ENCODE peak calls at places on chromosomes 11 and 22, in four cellular contexts. A, N, J and Y are unnamed samples.

GRCh38 chr11:910589-911030 is at the start of gene CHID1:
- DNase-seq in J (peak; percentile 88), N (peak; percentile 81), A (peak; percentile 97), Y (peak; percentile 96)

GRCh38 chr22:45208993-45209838 is 31.5 kb downstream of the KIAA0930 start:
- DNase-seq in A (peak; percentile 75), J (no peak), N (peak; percentile 23), Y (peak; percentile 24)

GRCh38 chr11:87266751-87267150 is 229.0 kb downstream of the TMEM135 start:
- DNase-seq in A (no peak), J (no peak), N (no peak), Y (no peak)

GRCh38 chr11:111909378-111909777 is 2.2 kb downstream of the CRYAB start:
- DNase-seq in N (no peak), A (no peak), J (no peak), Y (no peak)

GRCh38 chr22:30861688-30862552 is 106.7 kb downstream of the MORC2 start:
- DNase-seq in A (peak; percentile 1), J (no peak), N (no peak), Y (no peak)

GRCh38 chr22:26592368-26593015 is 2.6 kb upstream of the TPST2 start:
- DNase-seq in A (no peak), J (no peak), N (no peak), Y (no peak)

GRCh38 chr11:46200537-46201281 is 76.8 kb upstream of the CREB3L1 start:
- DNase-seq in J (no peak), A (no peak), N (no peak), Y (no peak)

GRCh38 chr11:78000193-78000592 is 5.7 kb upstream of the INTS4 start:
- DNase-seq in J (no peak), N (peak; percentile 74), A (peak; percentile 62), Y (peak; percentile 80)

GRCh38 chr11:116641561-116642045 is 131.2 kb downstream of the BUD13 start:
- DNase-seq in N (peak; percentile 29), A (peak; percentile 42), J (peak; percentile 30), Y (peak; percentile 88)

GRCh38 chr11:45470151-45471001 is 184.2 kb upstream of the SYT13 start:
- DNase-seq in J (peak; percentile 27), N (no peak), A (no peak), Y (no peak)

GRCh38 chr11:67666676-67667489 is 7.5 kb downstream of the ALDH3B2 start:
- DNase-seq in N (no peak), J (no peak), A (no peak), Y (no peak)

GRCh38 chr11:129230006-129230405 is 37.9 kb upstream of the ARHGAP32 start:
- DNase-seq in A (no peak), N (peak; percentile 12), J (no peak), Y (no peak)

GRCh38 chr11:18731949-18732821 is 6.2 kb upstream of the IGSF22 start:
- DNase-seq in J (peak; percentile 55), A (peak; percentile 68), N (peak; percentile 60), Y (peak; percentile 60)

GRCh38 chr11:22617868-22618267 is 7.8 kb downstream of the FANCF start:
- DNase-seq in A (no peak), N (no peak), J (no peak), Y (no peak)

GRCh38 chr11:47980093-47980906 is at the start of gene PTPRJ:
- DNase-seq in A (peak; percentile 89), N (peak; percentile 32), J (peak; percentile 50), Y (peak; percentile 68)

GRCh38 chr22:48889887-48890692 is 937.6 kb downstream of the BRD1 start:
- DNase-seq in J (peak; percentile 4), A (no peak), N (no peak), Y (no peak)

GRCh38 chr22:21832291-21833290 is 34.9 kb downstream of the MAPK1 start:
- DNase-seq in J (no peak), N (no peak), A (no peak), Y (no peak)

GRCh38 chr22:46366801-46367706 is 31.5 kb downstream of the TRMU start:
- DNase-seq in J (no peak), A (no peak), N (no peak), Y (no peak)

GRCh38 chr22:45942787-45943493 is 34.0 kb downstream of the WNT7B start:
- DNase-seq in J (no peak), N (no peak), A (no peak), Y (no peak)

GRCh38 chr11:83521647-83522596 is 235.8 kb upstream of the CCDC90B start:
- DNase-seq in N (no peak), J (no peak), A (no peak), Y (peak; percentile 58)

GRCh38 chr11:877565-877964 is 33.0 kb downstream of the CHID1 start:
- DNase-seq in J (no peak), A (peak; percentile 74), N (no peak), Y (no peak)

GRCh38 chr22:37303821-37304274 is 21.5 kb downstream of the CYTH4 start:
- DNase-seq in A (peak; percentile 43), J (no peak), N (peak; percentile 78), Y (no peak)

GRCh38 chr22:27554106-27554814 is 247.3 kb downstream of the MN1 start:
- DNase-seq in N (peak; percentile 10), J (no peak), A (no peak), Y (no peak)

GRCh38 chr11:34165786-34166557 is 60.5 kb downstream of the NAT10 start:
- DNase-seq in N (no peak), A (peak; percentile 49), J (no peak), Y (peak; percentile 66)

GRCh38 chr22:41731609-41732008 is 32.3 kb downstream of the MEI1 start:
- DNase-seq in J (no peak), A (no peak), N (no peak), Y (no peak)

DNA sequence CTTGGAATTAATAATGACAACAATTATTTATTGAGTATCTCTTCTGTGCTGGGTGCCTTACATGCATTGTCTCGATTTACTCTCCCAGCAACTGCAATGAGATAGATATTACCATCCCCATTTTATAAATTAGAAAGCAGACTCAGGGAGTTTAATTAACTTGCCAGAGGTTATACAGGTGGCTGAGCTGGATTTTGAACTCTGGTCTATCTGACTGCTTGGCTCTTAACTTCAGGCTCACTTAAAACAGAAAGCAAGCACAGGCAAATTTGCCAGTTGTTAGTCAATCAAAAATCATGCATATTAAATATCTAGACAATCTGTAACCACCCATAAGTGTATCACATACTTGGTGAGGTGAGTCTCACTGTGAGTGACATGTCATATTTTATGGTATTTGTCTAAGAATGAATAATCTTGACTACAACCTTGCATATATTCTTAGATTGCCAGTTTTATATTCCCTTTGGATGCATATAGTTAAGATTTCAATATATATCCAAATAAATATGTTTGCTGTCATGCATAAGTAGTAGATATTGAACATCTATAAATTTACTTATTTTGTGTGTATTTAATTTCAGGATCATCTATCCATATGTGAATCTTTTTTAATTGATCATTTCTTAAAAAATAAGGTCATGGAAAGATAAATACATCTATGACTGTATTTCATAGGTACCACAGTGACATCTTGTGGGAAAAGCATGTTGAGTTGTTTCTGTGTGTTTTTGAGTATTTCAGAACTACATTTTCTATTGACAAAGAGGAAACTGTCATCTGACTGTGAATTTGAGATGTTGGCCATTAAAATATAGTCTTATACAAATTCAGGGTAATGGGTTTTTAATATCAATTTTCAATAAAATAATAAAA is 112.0 kb upstream of the ARHGAP42 start:
- DNase-seq in J (no peak), A (no peak), N (peak; percentile 59), Y (no peak)
- TF ChIP-seq CTCF in J (peak; percentile 61), A (no peak), N (peak; percentile 13), Y (peak; percentile 59)

DNA sequence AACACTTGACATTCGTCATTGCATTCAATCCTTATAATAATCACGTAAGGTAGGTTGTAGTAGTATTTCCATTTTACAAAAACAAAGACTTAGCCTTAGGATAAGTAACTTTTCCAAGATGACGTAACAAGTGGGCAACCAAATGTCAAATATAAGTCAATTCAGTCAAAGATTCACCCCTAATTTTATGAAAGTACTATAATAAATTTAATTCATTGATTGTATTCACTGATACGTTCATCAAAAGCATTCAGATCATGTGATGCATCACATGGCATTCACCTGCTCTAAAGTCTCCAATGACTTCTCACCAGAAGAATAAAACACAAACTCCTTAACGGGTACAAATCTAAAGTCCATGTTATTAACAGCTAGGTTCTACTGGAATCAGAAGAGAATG is 2.1 kb downstream of the KIF18A start:
- DNase-seq in J (no peak), N (no peak), A (no peak), Y (no peak)
- H3K4me1 ChIP-seq in J (peaks cover 36% of the 10 kb centered on the region), N (peaks cover 28% of the 10 kb centered on the region), A (peaks cover 4% of the 10 kb centered on the region), Y (peaks cover 10% of the 10 kb centered on the region)

DNA sequence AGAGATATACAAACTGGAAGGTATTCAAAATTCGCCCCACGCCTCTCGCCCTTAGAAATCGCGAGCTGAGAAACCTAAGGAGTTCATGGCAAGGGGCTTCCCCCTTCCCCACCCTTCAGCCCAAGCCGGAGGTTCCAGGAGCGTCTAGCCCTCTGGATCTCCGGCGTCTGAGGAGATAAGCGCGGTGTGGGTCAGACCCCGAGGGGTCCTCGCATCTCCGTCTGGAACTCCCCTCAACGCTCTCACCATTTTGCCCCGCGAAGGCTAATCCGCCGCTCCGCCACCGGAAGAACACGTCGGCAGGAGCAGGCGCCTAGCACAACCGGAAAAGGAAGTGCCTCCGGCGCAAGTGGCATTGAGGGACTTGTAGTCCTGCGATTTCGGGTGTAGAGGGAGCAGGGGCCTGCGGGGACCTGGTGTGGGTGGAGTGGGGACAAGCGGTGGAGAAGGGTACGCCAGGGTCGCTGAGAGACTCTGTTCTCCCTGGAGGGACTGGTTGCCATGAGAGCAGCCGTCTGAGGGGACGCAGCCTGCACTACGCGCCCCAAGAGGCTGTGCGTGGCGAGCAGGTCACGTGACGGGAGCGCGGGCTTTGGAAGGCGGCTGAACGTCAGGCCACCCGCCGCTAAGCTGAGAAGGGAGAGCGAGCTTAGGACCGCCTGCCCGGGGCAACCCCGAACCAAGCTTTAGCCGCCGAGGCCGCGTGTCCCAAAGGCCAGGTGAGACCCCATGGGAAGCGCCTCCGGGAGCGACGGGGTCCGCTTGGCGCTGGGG is at the start of the genes FEN1 and TMEM258:
- DNase-seq in J (peak; percentile 89), N (peak; percentile 98), A (peak; percentile 89), Y (peak; percentile 91)
- TF ChIP-seq CTCF in J (peak; percentile 29), N (no peak), A (no peak), Y (no peak)

DNA sequence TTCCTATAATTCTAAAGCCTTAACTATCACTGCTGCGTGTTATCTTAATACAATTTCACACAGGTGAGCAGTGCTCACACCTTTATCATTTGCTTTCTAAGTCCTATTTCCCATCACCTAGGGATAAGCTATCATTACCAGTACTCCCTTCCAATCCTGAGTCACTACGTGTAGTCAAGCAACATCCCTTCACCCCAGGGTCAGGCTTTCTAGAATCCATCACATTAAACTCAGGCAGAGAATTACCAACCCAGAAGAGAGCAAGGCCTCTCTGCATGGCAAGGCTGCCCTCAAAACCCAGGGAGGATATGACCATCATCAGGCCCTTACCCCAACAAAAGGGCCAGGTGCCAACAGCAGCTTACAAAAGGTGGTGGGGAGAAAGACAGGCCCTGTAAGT is 9.8 kb downstream of the PACSIN2 start:
- DNase-seq in J (no peak), N (no peak), A (no peak), Y (no peak)
- H3K4me1 ChIP-seq in J (peaks cover 84% of the 10 kb centered on the region), N (peaks cover 53% of the 10 kb centered on the region), A (peaks cover 52% of the 10 kb centered on the region), Y (peaks cover 93% of the 10 kb centered on the region)

DNA sequence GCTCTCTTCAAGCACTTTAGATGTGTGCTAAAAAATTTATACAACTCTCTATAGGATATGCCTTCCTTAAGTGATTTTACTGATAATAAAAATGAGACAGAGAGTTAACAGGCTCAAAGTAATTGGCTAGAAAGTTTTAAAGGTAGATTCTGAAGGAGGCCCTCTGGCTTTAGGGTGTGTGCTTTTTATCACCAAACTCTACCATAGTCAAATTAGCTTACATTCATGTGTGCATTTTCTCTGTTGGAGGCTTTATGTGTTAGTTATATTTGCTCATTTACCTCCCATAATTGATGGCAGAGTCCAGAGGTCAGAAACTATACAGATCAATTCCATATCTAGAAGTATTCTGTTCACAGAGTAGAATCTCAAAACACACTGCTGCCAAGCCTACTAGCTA is 317.5 kb downstream of the JRKL start:
- DNase-seq in J (no peak), A (no peak), N (no peak), Y (no peak)
- TF ChIP-seq CTCF in J (no peak), A (no peak), N (no peak), Y (no peak)